ENCODE peak calls at places on chromosomes 7 and 10, in ten cellular contexts. L is stimulated activated CD8-positive, alpha-beta memory T cell treated with anti-CD3 and anti-CD28 coated beads, Interleukin-15, amount 100 ng/mL, for 24 hours; K is endothelial cell; J is NCI-H748 treated with DMSO at 0.1 percent for 48 hours; U is heart right ventricle; F is NCI-H1092 treated with DMSO at 0.1 percent for 48 hours; B is psoas muscle; I is nephron progenitor cell; G is activated T-cell treated with anti-CD3 and anti-CD28 coated beads for 1 hour; H is esophagus muscularis mucosa. M is an unnamed sample.

GRCh38 chr10:5018150-5018549 is 14.5 kb upstream of the AKR1C2 start:
- DNase-seq in L (no peak), K (no peak), J (no peak), U (no peak), F (no peak), B (no peak), I (no peak), G (no peak), H (no peak), M (no peak)

GRCh38 chr10:103563231-103564115 is 70.0 kb downstream of the NEURL1 start:
- DNase-seq in L (no peak), K (no peak), J (no peak), U (no peak), F (no peak), B (peak), I (no peak), G (no peak), H (no peak), M (no peak)

GRCh38 chr7:159050703-159051102 is 94.0 kb downstream of the VIPR2 start:
- DNase-seq in L (no peak), K (no peak), J (no peak), U (no peak), F (no peak), B (no peak), I (no peak), G (no peak), H (no peak), M (no peak)

GRCh38 chr10:47332371-47332770 is 10.1 kb downstream of the GDF2 start:
- DNase-seq in L (no peak), K (no peak), J (no peak), U (no peak), F (no peak), B (peak), I (no peak), G (no peak), H (no peak), M (no peak)

GRCh38 chr7:632831-633210 is 93.7 kb upstream of the DNAAF5 start:
- DNase-seq in L (no peak), K (no peak), J (no peak), U (no peak), F (no peak), B (no peak), I (no peak), G (no peak), H (no peak), M (no peak)

GRCh38 chr7:220151-220841 is 27.9 kb downstream of the FAM20C start:
- DNase-seq in L (no peak), K (peak), J (no peak), U (no peak), F (no peak), B (no peak), I (peak), G (no peak), H (no peak), M (no peak)

GRCh38 chr7:42522227-42522991 is 285.4 kb upstream of the GLI3 start:
- DNase-seq in L (no peak), K (no peak), J (no peak), U (no peak), F (no peak), B (no peak), I (no peak), G (no peak), H (no peak), M (no peak)

GRCh38 chr7:131285558-131285957 is 42.1 kb upstream of the MKLN1 start:
- DNase-seq in L (no peak), K (no peak), J (no peak), U (peak), F (no peak), B (peak), I (no peak), G (no peak), H (no peak), M (no peak)

GRCh38 chr10:114208351-114208750 is 29.2 kb downstream of the TDRD1 start:
- DNase-seq in L (no peak), K (no peak), J (no peak), U (no peak), F (no peak), B (no peak), I (no peak), G (no peak), H (no peak), M (no peak)

GRCh38 chr7:30445770-30446169 is 32.8 kb downstream of the NOD1 start:
- DNase-seq in L (peak), K (no peak), J (no peak), U (peak), F (peak), B (peak), I (peak), G (peak), H (no peak), M (peak)

GRCh38 chr7:149666360-149666905 is 107.0 kb downstream of the ZNF467 start:
- DNase-seq in L (no peak), K (no peak), J (no peak), U (no peak), F (no peak), B (no peak), I (no peak), G (no peak), H (no peak), M (no peak)

GRCh38 chr10:125158528-125159485 is 1.6 kb downstream of the CTBP2 start:
- DNase-seq in L (no peak), K (no peak), J (no peak), U (peak), F (peak), B (peak), I (peak), G (no peak), H (no peak), M (no peak)

M was measured in DMS79.